ENCODE peak calls at places on chromosomes 2 and 18, in eight cellular contexts. One of them, this sample, is unnamed.

GRCh38 chr2:3667151-3667631 is 9.2 kb downstream of the ALLC start:
- DNase-seq in BJ: no peak
- DNase-seq in AG08396: no peak
- DNase-seq in SJSA1: no peak
- DNase-seq in glutamatergic neuron: no peak
- DNase-seq in amniotic stem cell: no peak
- DNase-seq in activated B cell treated with CpG ODN at 0.5 μM for 24 hours: no peak
- DNase-seq in dermis microvascular lymphatic vessel endothelial cell: no peak
- DNase-seq in this sample: peak

GRCh38 chr2:239164281-239164871 is 236.4 kb downstream of the HDAC4 start:
- DNase-seq in BJ: no peak
- DNase-seq in AG08396: no peak
- DNase-seq in SJSA1: no peak
- DNase-seq in glutamatergic neuron: peak
- DNase-seq in amniotic stem cell: no peak
- DNase-seq in activated B cell treated with CpG ODN at 0.5 μM for 24 hours: peak
- DNase-seq in dermis microvascular lymphatic vessel endothelial cell: no peak
- DNase-seq in this sample: no peak

GRCh38 chr2:129806985-129807384 is 172.5 kb upstream of the RAB6C start:
- DNase-seq in BJ: no peak
- DNase-seq in AG08396: no peak
- DNase-seq in SJSA1: no peak
- DNase-seq in glutamatergic neuron: peak
- DNase-seq in amniotic stem cell: no peak
- DNase-seq in activated B cell treated with CpG ODN at 0.5 μM for 24 hours: no peak
- DNase-seq in dermis microvascular lymphatic vessel endothelial cell: no peak
- DNase-seq in this sample: no peak

GRCh38 chr2:159939946-159940345 is 122.5 kb downstream of the PLA2R1 start:
- DNase-seq in BJ: no peak
- DNase-seq in AG08396: peak
- DNase-seq in SJSA1: no peak
- DNase-seq in glutamatergic neuron: no peak
- DNase-seq in amniotic stem cell: no peak
- DNase-seq in activated B cell treated with CpG ODN at 0.5 μM for 24 hours: no peak
- DNase-seq in dermis microvascular lymphatic vessel endothelial cell: peak
- DNase-seq in this sample: peak

GRCh38 chr18:67354091-67354490 is 162.4 kb downstream of the DSEL start:
- DNase-seq in BJ: no peak
- DNase-seq in AG08396: no peak
- DNase-seq in SJSA1: no peak
- DNase-seq in glutamatergic neuron: no peak
- DNase-seq in amniotic stem cell: no peak
- DNase-seq in activated B cell treated with CpG ODN at 0.5 μM for 24 hours: no peak
- DNase-seq in dermis microvascular lymphatic vessel endothelial cell: no peak
- DNase-seq in this sample: no peak

GRCh38 chr18:77135339-77136075 is 2.9 kb upstream of the MBP start:
- DNase-seq in BJ: no peak
- DNase-seq in AG08396: no peak
- DNase-seq in SJSA1: no peak
- DNase-seq in glutamatergic neuron: no peak
- DNase-seq in amniotic stem cell: no peak
- DNase-seq in activated B cell treated with CpG ODN at 0.5 μM for 24 hours: no peak
- DNase-seq in dermis microvascular lymphatic vessel endothelial cell: no peak
- DNase-seq in this sample: no peak

GRCh38 chr2:10513201-10513600 is 65.1 kb upstream of the ODC1 start:
- DNase-seq in BJ: no peak
- DNase-seq in AG08396: no peak
- DNase-seq in SJSA1: no peak
- DNase-seq in glutamatergic neuron: no peak
- DNase-seq in amniotic stem cell: no peak
- DNase-seq in activated B cell treated with CpG ODN at 0.5 μM for 24 hours: no peak
- DNase-seq in dermis microvascular lymphatic vessel endothelial cell: no peak
- DNase-seq in this sample: no peak

GRCh38 chr18:9475643-9476580 is 599 bp downstream of the RALBP1 start:
- DNase-seq in BJ: no peak
- DNase-seq in AG08396: peak
- DNase-seq in SJSA1: peak
- DNase-seq in glutamatergic neuron: no peak
- DNase-seq in amniotic stem cell: peak
- DNase-seq in activated B cell treated with CpG ODN at 0.5 μM for 24 hours: no peak
- DNase-seq in dermis microvascular lymphatic vessel endothelial cell: no peak
- DNase-seq in this sample: peak

GRCh38 chr2:112048887-112049286 is 6.2 kb upstream of the TMEM87B start:
- DNase-seq in BJ: peak
- DNase-seq in AG08396: peak
- DNase-seq in SJSA1: peak
- DNase-seq in glutamatergic neuron: no peak
- DNase-seq in amniotic stem cell: no peak
- DNase-seq in activated B cell treated with CpG ODN at 0.5 μM for 24 hours: no peak
- DNase-seq in dermis microvascular lymphatic vessel endothelial cell: peak
- DNase-seq in this sample: peak

GRCh38 chr2:25245141-25245540 is 76.8 kb upstream of the POMC start:
- DNase-seq in BJ: no peak
- DNase-seq in AG08396: no peak
- DNase-seq in SJSA1: no peak
- DNase-seq in glutamatergic neuron: no peak
- DNase-seq in amniotic stem cell: no peak
- DNase-seq in activated B cell treated with CpG ODN at 0.5 μM for 24 hours: no peak
- DNase-seq in dermis microvascular lymphatic vessel endothelial cell: no peak
- DNase-seq in this sample: no peak

GRCh38 chr2:119478188-119479065 is 45.9 kb downstream of the SCTR start:
- DNase-seq in BJ: no peak
- DNase-seq in AG08396: no peak
- DNase-seq in SJSA1: no peak
- DNase-seq in glutamatergic neuron: no peak
- DNase-seq in amniotic stem cell: no peak
- DNase-seq in activated B cell treated with CpG ODN at 0.5 μM for 24 hours: no peak
- DNase-seq in dermis microvascular lymphatic vessel endothelial cell: no peak
- DNase-seq in this sample: no peak

GRCh38 chr2:190663839-190664238 is 15.0 kb downstream of the NAB1 start:
- DNase-seq in BJ: no peak
- DNase-seq in AG08396: no peak
- DNase-seq in SJSA1: peak
- DNase-seq in glutamatergic neuron: no peak
- DNase-seq in amniotic stem cell: no peak
- DNase-seq in activated B cell treated with CpG ODN at 0.5 μM for 24 hours: no peak
- DNase-seq in dermis microvascular lymphatic vessel endothelial cell: no peak
- DNase-seq in this sample: no peak

GRCh38 chr2:237591021-237591370 is 462 bp upstream of the RAB17 start:
- DNase-seq in BJ: no peak
- DNase-seq in AG08396: no peak
- DNase-seq in SJSA1: no peak
- DNase-seq in glutamatergic neuron: no peak
- DNase-seq in amniotic stem cell: no peak
- DNase-seq in activated B cell treated with CpG ODN at 0.5 μM for 24 hours: no peak
- DNase-seq in dermis microvascular lymphatic vessel endothelial cell: no peak
- DNase-seq in this sample: peak

GRCh38 chr2:34012728-34013302 is 413.7 kb upstream of the FAM98A start:
- DNase-seq in BJ: no peak
- DNase-seq in AG08396: peak
- DNase-seq in SJSA1: peak
- DNase-seq in glutamatergic neuron: peak
- DNase-seq in amniotic stem cell: peak
- DNase-seq in activated B cell treated with CpG ODN at 0.5 μM for 24 hours: no peak
- DNase-seq in dermis microvascular lymphatic vessel endothelial cell: no peak
- DNase-seq in this sample: peak